ENCODE peak calls at places on chromosome 18, in seven cellular contexts. One of them, this sample, is unnamed.
A peak's percentile ranks its signal among the peaks of the same experiment; 100 is the strongest.

GRCh38 chr18:76376668-76377358 is 118.2 kb downstream of the ZNF516 start:
- DNase-seq in HepG2: no peak
- DNase-seq in HCT116: no peak
- DNase-seq in GM12878: no peak
- DNase-seq in K562: peak; percentile 13
- DNase-seq in SK-N-SH: no peak
- DNase-seq in H1: no peak
- DNase-seq in this sample: no peak

GRCh38 chr18:13241083-13241892 is 22.7 kb downstream of the LDLRAD4 start:
- DNase-seq in HepG2: no peak
- DNase-seq in H1: no peak
- DNase-seq in GM12878: no peak
- DNase-seq in K562: no peak
- DNase-seq in HCT116: no peak
- DNase-seq in SK-N-SH: no peak
- DNase-seq in this sample: no peak

GRCh38 chr18:50880108-50880465 is 1.2 kb downstream of the ME2 start:
- DNase-seq in SK-N-SH: peak; percentile 15
- DNase-seq in H1: no peak
- DNase-seq in K562: no peak
- DNase-seq in HepG2: no peak
- DNase-seq in HCT116: no peak
- DNase-seq in GM12878: no peak
- DNase-seq in this sample: no peak

GRCh38 chr18:47777626-47778025 is 152.8 kb downstream of the SMAD2 start:
- DNase-seq in GM12878: no peak
- DNase-seq in HCT116: no peak
- DNase-seq in HepG2: no peak
- DNase-seq in SK-N-SH: no peak
- DNase-seq in K562: no peak
- DNase-seq in H1: no peak
- DNase-seq in this sample: no peak

GRCh38 chr18:21181763-21182162 is 60.3 kb upstream of the GREB1L start:
- DNase-seq in HCT116: no peak
- DNase-seq in K562: no peak
- DNase-seq in H1: no peak
- DNase-seq in HepG2: no peak
- DNase-seq in SK-N-SH: no peak
- DNase-seq in GM12878: no peak
- DNase-seq in this sample: no peak

GRCh38 chr18:5900249-5900648 is 4.9 kb upstream of the TMEM200C start:
- DNase-seq in SK-N-SH: no peak
- DNase-seq in HepG2: peak; percentile 20
- DNase-seq in HCT116: no peak
- DNase-seq in K562: no peak
- DNase-seq in GM12878: no peak
- DNase-seq in H1: no peak
- DNase-seq in this sample: no peak

GRCh38 chr18:59696311-59697235 is 650 bp downstream of the CCBE1 start:
- DNase-seq in K562: no peak
- DNase-seq in HepG2: no peak
- DNase-seq in GM12878: no peak
- DNase-seq in SK-N-SH: no peak
- DNase-seq in H1: no peak
- DNase-seq in HCT116: no peak
- DNase-seq in this sample: no peak

GRCh38 chr18:23237524-23238151 is 102.4 kb downstream of the CABLES1 start:
- DNase-seq in K562: no peak
- DNase-seq in HCT116: no peak
- DNase-seq in GM12878: peak; percentile 81
- DNase-seq in H1: no peak
- DNase-seq in SK-N-SH: no peak
- DNase-seq in HepG2: no peak
- DNase-seq in this sample: peak; percentile 23

GRCh38 chr18:35122586-35123224 is 81.5 kb downstream of the MAPRE2 start:
- DNase-seq in SK-N-SH: peak; percentile 65
- DNase-seq in HepG2: no peak
- DNase-seq in H1: no peak
- DNase-seq in HCT116: no peak
- DNase-seq in GM12878: no peak
- DNase-seq in K562: no peak
- DNase-seq in this sample: no peak

GRCh38 chr18:9413586-9413985 is 61.7 kb upstream of the RALBP1 start:
- DNase-seq in K562: no peak
- DNase-seq in GM12878: no peak
- DNase-seq in H1: no peak
- DNase-seq in HepG2: no peak
- DNase-seq in HCT116: no peak
- DNase-seq in SK-N-SH: no peak
- DNase-seq in this sample: no peak

GRCh38 chr18:74773171-74773624 is 175.5 kb downstream of the ZNF407 start:
- DNase-seq in HepG2: no peak
- DNase-seq in K562: no peak
- DNase-seq in HCT116: no peak
- DNase-seq in H1: no peak
- DNase-seq in SK-N-SH: no peak
- DNase-seq in GM12878: peak; percentile 53
- DNase-seq in this sample: no peak

GRCh38 chr18:54774971-54775665 is 53.2 kb upstream of the RAB27B start:
- DNase-seq in K562: no peak
- DNase-seq in H1: no peak
- DNase-seq in GM12878: no peak
- DNase-seq in HepG2: no peak
- DNase-seq in HCT116: no peak
- DNase-seq in SK-N-SH: no peak
- DNase-seq in this sample: no peak

GRCh38 chr18:32346667-32347066 is 124.0 kb downstream of the GAREM1 start:
- DNase-seq in HepG2: no peak
- DNase-seq in K562: no peak
- DNase-seq in SK-N-SH: no peak
- DNase-seq in GM12878: no peak
- DNase-seq in HCT116: no peak
- DNase-seq in H1: no peak
- DNase-seq in this sample: no peak

GRCh38 chr18:11050966-11051365 is 98.4 kb downstream of the PIEZO2 start:
- DNase-seq in K562: no peak
- DNase-seq in H1: no peak
- DNase-seq in HepG2: no peak
- DNase-seq in SK-N-SH: no peak
- DNase-seq in HCT116: no peak
- DNase-seq in GM12878: no peak
- DNase-seq in this sample: no peak

GRCh38 chr18:54880706-54881105 is 52.4 kb downstream of the RAB27B start:
- DNase-seq in K562: no peak
- DNase-seq in SK-N-SH: peak; percentile 11
- DNase-seq in GM12878: no peak
- DNase-seq in HCT116: no peak
- DNase-seq in H1: no peak
- DNase-seq in HepG2: no peak
- DNase-seq in this sample: no peak

GRCh38 chr18:58993260-58993659 is 128.6 kb downstream of the ZNF532 start:
- DNase-seq in HepG2: no peak
- DNase-seq in SK-N-SH: no peak
- DNase-seq in H1: no peak
- DNase-seq in HCT116: no peak
- DNase-seq in GM12878: no peak
- DNase-seq in K562: no peak
- DNase-seq in this sample: no peak

GRCh38 chr18:74562775-74563174 is 28.5 kb downstream of the CNDP1 start:
- DNase-seq in K562: no peak
- DNase-seq in SK-N-SH: no peak
- DNase-seq in HepG2: no peak
- DNase-seq in H1: no peak
- DNase-seq in GM12878: no peak
- DNase-seq in HCT116: no peak
- DNase-seq in this sample: no peak

GRCh38 chr18:49022311-49023280 is 71.8 kb upstream of the SMAD7 start:
- DNase-seq in K562: no peak
- DNase-seq in SK-N-SH: no peak
- DNase-seq in HCT116: no peak
- DNase-seq in GM12878: no peak
- DNase-seq in HepG2: no peak
- DNase-seq in H1: no peak
- DNase-seq in this sample: no peak

GRCh38 chr18:68925268-68925667 is 127.4 kb downstream of the CCDC102B start:
- DNase-seq in K562: no peak
- DNase-seq in GM12878: no peak
- DNase-seq in SK-N-SH: no peak
- DNase-seq in HCT116: no peak
- DNase-seq in HepG2: peak; percentile 13
- DNase-seq in H1: no peak
- DNase-seq in this sample: no peak

GRCh38 chr18:45342653-45343052 is 272.6 kb upstream of the SLC14A2 start:
- DNase-seq in SK-N-SH: no peak
- DNase-seq in H1: no peak
- DNase-seq in K562: no peak
- DNase-seq in HCT116: no peak
- DNase-seq in GM12878: no peak
- DNase-seq in HepG2: no peak
- DNase-seq in this sample: no peak

DNA sequence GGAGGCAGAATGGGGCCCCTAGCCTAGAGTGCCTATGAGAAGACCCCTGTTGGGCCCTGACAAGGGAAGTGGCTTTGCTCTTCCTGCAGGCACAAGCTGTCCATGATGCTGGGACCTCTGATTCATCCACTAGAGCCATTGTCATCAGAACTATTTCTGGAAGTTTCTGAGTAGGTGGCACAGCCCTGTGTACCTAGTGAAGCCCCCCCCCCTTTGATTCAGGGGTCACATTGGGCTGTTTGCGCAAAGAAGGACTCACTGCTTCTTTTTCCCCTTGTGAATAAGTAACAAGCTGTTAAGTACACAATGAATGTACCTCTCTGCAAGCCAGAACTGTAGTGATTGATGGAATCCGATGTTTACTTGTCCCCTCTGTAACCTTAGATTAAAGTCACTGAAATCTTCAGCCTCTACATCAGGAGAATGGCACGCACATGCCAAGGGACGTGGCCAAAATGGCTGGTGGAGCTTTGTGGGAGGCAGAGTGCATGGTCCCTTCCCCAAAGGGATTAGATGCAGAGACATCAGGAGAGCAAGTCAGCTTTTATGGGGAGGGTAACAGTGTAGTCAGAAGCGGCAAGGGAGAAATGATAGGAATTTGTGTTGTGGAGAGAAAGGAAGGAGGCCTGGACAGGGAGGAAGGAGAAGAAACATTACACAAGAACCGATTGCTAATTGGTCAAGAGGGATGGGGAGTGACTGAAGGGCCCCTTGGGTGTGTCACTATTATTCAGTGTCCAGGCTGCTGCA is 267.6 kb upstream of the RAB12 start:
- DNase-seq in GM12878: no peak
- DNase-seq in HepG2: peak; percentile 97
- DNase-seq in HCT116: no peak
- DNase-seq in H1: no peak
- DNase-seq in K562: no peak
- DNase-seq in SK-N-SH: no peak
- DNase-seq in this sample: no peak
- TF ChIP-seq JUND in GM12878: no peak
- TF ChIP-seq JUND in HepG2: peak; percentile 90
- TF ChIP-seq JUND in HCT116: no peak
- TF ChIP-seq JUND in H1: no peak
- TF ChIP-seq JUND in K562: no peak
- TF ChIP-seq JUND in SK-N-SH: no peak
- TF ChIP-seq JUND in this sample: no peak

DNA sequence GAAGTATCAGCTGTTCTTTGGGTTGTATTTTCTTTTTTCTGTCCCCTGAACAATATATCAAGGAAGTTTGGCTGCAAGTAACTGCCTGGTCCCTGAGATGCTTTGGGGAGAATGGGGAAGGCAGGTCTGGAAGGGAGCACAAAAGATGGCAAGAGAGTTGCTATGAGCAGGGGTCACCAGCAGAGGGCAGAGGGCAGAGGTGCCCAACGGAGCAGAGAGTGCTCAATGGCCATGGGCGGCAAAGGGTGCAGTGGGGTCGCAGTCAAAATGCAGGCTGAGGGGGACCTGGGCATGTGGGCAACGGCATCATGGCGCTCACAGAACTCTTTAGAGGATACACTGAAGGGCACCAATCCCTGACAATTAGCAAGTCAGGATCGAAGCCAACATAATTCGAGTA is 107.7 kb upstream of the ATP8B1 start:
- DNase-seq in GM12878: no peak
- DNase-seq in K562: peak; percentile 43
- DNase-seq in H1: peak; percentile 13
- DNase-seq in HCT116: no peak
- DNase-seq in SK-N-SH: no peak
- DNase-seq in HepG2: no peak
- DNase-seq in this sample: peak; percentile 19
- TF ChIP-seq JUND in GM12878: no peak
- TF ChIP-seq JUND in K562: no peak
- TF ChIP-seq JUND in H1: no peak
- TF ChIP-seq JUND in HCT116: no peak
- TF ChIP-seq JUND in SK-N-SH: no peak
- TF ChIP-seq JUND in HepG2: no peak
- TF ChIP-seq JUND in this sample: no peak

DNA sequence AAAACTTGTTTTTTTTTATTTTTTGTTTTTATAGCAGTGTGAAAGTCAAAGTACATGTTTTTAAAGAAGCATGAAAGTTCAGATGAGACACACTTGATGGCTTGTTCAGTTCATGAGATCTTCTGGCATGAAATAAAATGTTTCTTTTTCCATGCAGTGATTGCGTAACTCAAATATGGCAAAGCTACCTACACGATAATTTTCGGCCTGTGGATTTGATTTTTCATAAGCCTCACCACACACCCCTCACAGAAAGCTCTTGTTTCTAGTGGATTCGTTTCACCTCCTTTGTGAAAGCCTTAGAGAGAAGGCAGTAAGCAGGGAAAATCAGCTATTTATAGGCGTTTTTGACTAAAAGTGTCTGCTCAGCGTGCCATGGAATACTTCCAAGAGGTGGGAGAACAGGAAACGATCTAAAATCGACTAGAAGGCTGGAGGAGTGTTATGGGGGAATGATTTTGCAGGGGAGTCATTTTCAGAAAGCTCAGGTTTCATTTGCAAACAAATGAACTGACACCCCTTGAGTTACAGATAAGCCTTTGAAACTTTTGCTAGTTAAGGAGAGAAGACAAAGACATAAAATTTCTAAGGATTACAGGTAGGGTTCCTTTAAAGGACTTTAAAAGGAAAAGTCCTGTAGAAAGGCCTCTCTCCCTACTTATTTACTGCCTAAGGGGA is 417.9 kb downstream of the TGIF1 start:
- DNase-seq in SK-N-SH: no peak
- DNase-seq in GM12878: no peak
- DNase-seq in HCT116: no peak
- DNase-seq in H1: no peak
- DNase-seq in K562: no peak
- DNase-seq in HepG2: no peak
- DNase-seq in this sample: no peak
- TF ChIP-seq JUND in SK-N-SH: no peak
- TF ChIP-seq JUND in GM12878: no peak
- TF ChIP-seq JUND in HCT116: no peak
- TF ChIP-seq JUND in H1: no peak
- TF ChIP-seq JUND in K562: no peak
- TF ChIP-seq JUND in HepG2: no peak
- TF ChIP-seq JUND in this sample: no peak

DNA sequence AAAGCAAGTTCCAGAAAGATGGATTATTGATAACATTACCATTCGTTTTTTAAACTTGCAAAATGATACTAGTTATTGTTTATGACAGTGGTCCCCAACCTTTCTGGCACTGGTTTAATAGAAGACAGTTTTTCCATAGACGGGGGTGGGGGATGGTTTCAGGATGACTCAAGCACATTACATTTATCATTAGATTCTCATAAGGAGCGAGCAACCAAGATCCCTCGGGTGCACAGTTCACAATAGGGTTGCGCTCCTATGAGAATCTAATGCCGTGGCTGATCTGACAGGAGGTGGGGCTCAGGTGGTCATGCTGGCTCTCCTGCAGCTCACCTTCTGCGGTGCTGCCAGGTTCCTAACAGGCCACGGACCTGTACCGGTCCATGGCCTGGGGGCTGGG is 86.2 kb downstream of the BCL2 start:
- DNase-seq in GM12878: no peak
- DNase-seq in HepG2: no peak
- DNase-seq in K562: no peak
- DNase-seq in HCT116: no peak
- DNase-seq in SK-N-SH: no peak
- DNase-seq in H1: no peak
- DNase-seq in this sample: no peak
- TF ChIP-seq JUND in GM12878: no peak
- TF ChIP-seq JUND in HepG2: no peak
- TF ChIP-seq JUND in K562: no peak
- TF ChIP-seq JUND in HCT116: no peak
- TF ChIP-seq JUND in SK-N-SH: no peak
- TF ChIP-seq JUND in H1: no peak
- TF ChIP-seq JUND in this sample: no peak

This sample was measured in T47D.